ENCODE peak calls at places on chromosomes 2 and 18, in nine cellular contexts. K is K562, R is suprapubic skin, S is endothelial cell of umbilical vein, V is uterus, G is breast epithelium, F is transverse colon, J is ovary, P is Peyer's patch. I is an unnamed sample.
A peak's percentile ranks its signal among the peaks of the same experiment; 100 is the strongest.

GRCh38 chr2:46294185-46294836 is 2.9 kb upstream of the EPAS1 start:
- DNase-seq in J (no peak), R (no peak), G (no peak), V (no peak), P (no peak), S (peak; percentile 44), K (peak; percentile 54), F (peak; percentile 47), I (peak; percentile 46)

GRCh38 chr18:50410894-50411293 is 36.0 kb downstream of the SKA1 start:
- DNase-seq in S (no peak), V (no peak), P (no peak), R (no peak), F (no peak), J (no peak), G (no peak), K (no peak), I (no peak)

GRCh38 chr2:99771691-99772333 is 282.0 kb upstream of the REV1 start:
- DNase-seq in G (no peak), R (no peak), S (no peak), K (peak; percentile 93), V (no peak), P (no peak), F (no peak), J (no peak), I (no peak)

GRCh38 chr18:57446322-57446721 is 11.1 kb downstream of the ONECUT2 start:
- DNase-seq in F (no peak), V (no peak), P (no peak), R (no peak), S (no peak), G (no peak), J (no peak), K (peak; percentile 55), I (no peak)

GRCh38 chr2:73406996-73407395 is 21.4 kb downstream of the ALMS1 start:
- DNase-seq in S (no peak), F (no peak), G (no peak), R (no peak), J (no peak), P (no peak), V (no peak), K (no peak), I (no peak)

GRCh38 chr2:172226244-172227061 is 123.8 kb upstream of the DLX2 start:
- DNase-seq in V (no peak), J (no peak), R (no peak), K (peak; percentile 49), S (no peak), P (peak; percentile 80), G (no peak), F (peak; percentile 81), I (no peak)

GRCh38 chr2:219384083-219384713 is 3.5 kb downstream of the DNPEP start:
- DNase-seq in K (no peak), G (no peak), V (no peak), S (no peak), F (no peak), J (no peak), P (no peak), R (no peak), I (no peak)

GRCh38 chr2:64905338-64906024 is 83.7 kb upstream of the SLC1A4 start:
- DNase-seq in S (no peak), K (no peak), P (no peak), J (no peak), G (no peak), F (peak; percentile 46), R (peak; percentile 49), V (no peak), I (peak; percentile 59)

GRCh38 chr2:68185541-68186164 is 28.0 kb downstream of the PNO1 start:
- DNase-seq in F (peak; percentile 46), J (no peak), R (no peak), S (peak; percentile 37), V (no peak), P (peak; percentile 53), K (peak; percentile 81), G (no peak), I (no peak)

GRCh38 chr2:144567745-144568144 is 47.8 kb upstream of the ZEB2 start:
- DNase-seq in R (no peak), V (no peak), J (no peak), F (no peak), K (no peak), P (no peak), S (no peak), G (no peak), I (no peak)

GRCh38 chr18:23716516-23716915 is 27.3 kb downstream of the LAMA3 start:
- DNase-seq in K (peak; percentile 22), S (no peak), P (no peak), J (no peak), V (no peak), G (no peak), R (no peak), F (no peak), I (no peak)

GRCh38 chr2:104583791-104584190 is 270.1 kb upstream of the POU3F3 start:
- DNase-seq in P (no peak), F (no peak), V (no peak), J (no peak), G (no peak), S (no peak), K (no peak), R (no peak), I (no peak)

DNA sequence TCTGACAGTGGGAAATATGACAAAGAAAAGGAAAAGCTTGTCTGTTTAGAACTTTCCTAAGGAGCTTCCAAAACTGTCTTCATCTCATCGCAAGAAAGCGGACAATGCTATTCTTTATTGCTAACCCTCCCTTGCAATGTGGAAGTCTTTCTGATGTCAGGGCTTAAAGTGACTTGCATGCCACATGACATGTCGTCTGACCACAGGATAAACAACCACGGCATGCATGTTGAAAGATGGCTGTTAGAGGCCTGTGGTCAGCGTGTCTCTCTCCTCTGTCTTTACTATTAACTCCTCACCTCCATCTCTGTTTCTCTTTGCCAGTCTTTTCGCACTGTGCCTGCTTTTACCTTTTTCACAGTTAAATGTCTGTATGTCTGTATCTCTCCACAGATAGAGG is 389.8 kb downstream of the LNPK start:
- DNase-seq in S (no peak), V (no peak), F (no peak), G (no peak), P (no peak), K (no peak), J (no peak), R (no peak), I (no peak)
- TF ChIP-seq POLR2A in S (no peak), V (no peak), F (no peak), G (no peak), P (no peak), K (no peak), J (no peak), R (no peak), I (no peak)

DNA sequence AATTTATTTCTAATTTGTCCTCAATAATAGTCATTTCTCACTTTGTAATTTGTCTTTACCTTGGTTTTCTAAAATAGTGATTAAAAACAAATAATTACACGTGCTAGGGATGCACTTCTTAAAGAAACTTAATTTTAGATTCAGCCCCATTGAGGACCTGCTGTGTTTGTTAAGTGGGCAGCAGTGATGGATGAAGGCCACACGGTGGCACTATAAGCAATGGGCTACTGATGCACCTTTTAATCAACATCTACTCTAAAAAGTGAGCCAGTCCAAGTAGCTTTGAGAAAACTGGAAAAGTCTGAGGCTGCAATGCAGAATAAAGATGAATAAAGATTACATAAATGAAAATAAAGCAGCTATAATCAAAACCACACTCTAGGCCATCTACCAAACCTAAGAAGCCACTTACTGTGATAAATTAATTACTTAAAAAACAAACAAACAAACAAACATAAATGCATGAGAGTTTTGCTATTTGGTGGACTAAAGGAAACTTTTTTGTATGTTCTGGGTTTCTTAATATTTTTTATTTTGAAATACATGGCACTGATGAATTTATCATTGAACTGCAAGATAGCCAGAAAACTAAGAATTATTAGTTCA is 89.3 kb downstream of the PDE11A start:
- DNase-seq in R (no peak), S (peak; percentile 53), K (peak; percentile 76), F (peak; percentile 16), G (no peak), J (no peak), V (no peak), P (no peak), I (peak; percentile 30)
- TF ChIP-seq CTCF in R (no peak), S (peak; percentile 72), K (peak; percentile 89), F (peak; percentile 70), G (peak; percentile 63), J (no peak), V (peak; percentile 32), P (peak; percentile 53), I (peak; percentile 84)

GRCh38 chr2:70111752-70112591 is 24.7 kb downstream of the PCBP1 start:
- DNase-seq in R (no peak), F (no peak), P (no peak), K (no peak), S (no peak), G (no peak), V (no peak), J (peak; percentile 14), I (no peak)
- H3K4me3 ChIP-seq in R (no peak overlapping the region), F (no peak overlapping the region), P (no peak overlapping the region), K (no peak overlapping the region), S (no peak overlapping the region), G (no peak overlapping the region), V (no peak overlapping the region), J (no peak overlapping the region), I (no peak overlapping the region)

GRCh38 chr2:30146337-30147195 is at the start of gene YPEL5:
- DNase-seq in K (peak; percentile 98), F (peak; percentile 99), J (peak; percentile 99), V (peak; percentile 99), G (peak; percentile 99), R (peak; percentile 99), P (peak; percentile 100), S (peak; percentile 100), I (peak; percentile 99)

GRCh38 chr2:30148850-30149249 is 2.0 kb downstream of the YPEL5 start:
- DNase-seq in P (no peak), K (peak; percentile 16), F (no peak), R (no peak), G (no peak), S (no peak), J (no peak), V (no peak), I (no peak)

GRCh38 chr2:30149513-30149912 is 2.7 kb downstream of the YPEL5 start:
- DNase-seq in R (no peak), J (no peak), S (no peak), F (no peak), P (no peak), G (no peak), V (no peak), K (peak; percentile 53), I (no peak)

GRCh38 chr2:30147196-30147714 is 448 bp downstream of the YPEL5 start:
- DNase-seq in S (no peak), P (no peak), G (no peak), J (no peak), V (no peak), F (no peak), R (no peak), K (peak; percentile 45), I (no peak)

DNA sequence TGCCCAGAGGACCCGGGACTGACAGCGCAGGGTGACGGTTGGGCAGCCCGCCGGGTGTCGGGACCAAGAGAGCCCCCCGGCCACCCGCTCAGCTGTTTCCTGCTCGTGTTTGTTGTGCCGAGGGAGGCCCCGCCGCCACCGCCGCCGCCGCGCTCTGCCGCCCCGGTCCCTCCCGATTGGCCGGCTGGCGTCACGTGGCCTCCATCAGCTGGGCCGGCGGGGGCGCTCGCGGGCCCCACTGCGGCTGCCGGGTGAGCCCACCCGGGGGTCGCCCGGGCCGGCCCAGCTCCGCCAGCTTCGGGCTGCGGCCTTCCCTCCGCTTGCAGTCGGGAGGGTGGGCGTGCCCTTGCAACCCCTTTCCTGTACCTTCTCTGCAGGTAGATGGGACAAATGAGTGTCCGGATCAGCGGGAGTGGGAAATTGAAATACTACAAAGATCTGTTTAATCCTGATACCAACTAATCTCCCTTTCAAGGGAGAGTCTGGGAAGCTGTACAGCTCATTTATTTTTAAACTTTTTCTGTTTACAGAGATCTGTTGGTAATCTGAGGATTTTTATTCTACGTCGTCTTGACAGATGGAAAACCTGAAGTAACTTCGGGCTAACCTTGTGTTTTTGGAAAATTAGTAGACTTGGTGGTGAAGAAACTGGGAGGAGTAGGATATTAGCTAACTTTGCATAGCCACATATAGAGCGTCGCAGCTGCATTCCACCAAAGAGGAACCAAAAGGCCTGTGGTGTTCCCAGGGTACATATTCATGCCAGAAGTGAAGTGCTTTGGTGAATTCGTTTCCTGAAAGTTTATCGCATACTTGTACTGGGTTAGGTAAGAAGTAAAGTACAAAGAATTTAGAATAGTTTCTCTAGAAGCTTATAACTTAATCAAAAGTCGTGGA is 1.2 kb downstream of the YPEL5 start:
- DNase-seq in P (peak; percentile 90), R (peak; percentile 88), V (peak; percentile 71), G (peak; percentile 75), S (peak; percentile 70), F (peak; percentile 85), J (peak; percentile 88), K (peak; percentile 80), I (peak; percentile 86)
- TF ChIP-seq POLR2A in P (peak; percentile 29), R (peak; percentile 57), V (peak; percentile 82), G (no peak), S (no peak), F (peak; percentile 39), J (peak; percentile 75), K (peak; percentile 8), I (peak; percentile 62)